ENCODE peak calls at places on chromosomes 4 and X, in four cellular contexts. Y is CD4-positive, CD25-positive, alpha-beta regulatory T cell; A is sigmoid colon; E is lung. N is an unnamed sample.

GRCh38 chr4:20378181-20378580 is 126.5 kb downstream of the SLIT2 start:
- DNase-seq in Y (no peak), A (no peak), E (no peak), N (no peak)

GRCh38 chrX:645024-645376 is 14.4 kb downstream of the SHOX start:
- DNase-seq in Y (no peak), A (no peak), E (no peak), N (no peak)

GRCh38 chrX:135275973-135276372 is 24.1 kb downstream of the ETDA start:
- DNase-seq in Y (no peak), A (no peak), E (no peak), N (no peak)

GRCh38 chr4:134393592-134393991 is 192.0 kb upstream of the PABPC4L start:
- DNase-seq in Y (no peak), A (no peak), E (no peak), N (no peak)

GRCh38 chr4:83618431-83618830 is 82.5 kb downstream of the GPAT3 start:
- DNase-seq in Y (no peak), A (no peak), E (peak), N (peak)

GRCh38 chr4:3828546-3828945 is 62.4 kb downstream of the ADRA2C start:
- DNase-seq in Y (no peak), A (no peak), E (no peak), N (no peak)

GRCh38 chrX:132093239-132093860 is 34.5 kb downstream of the FRMD7 start:
- DNase-seq in Y (no peak), A (no peak), E (no peak), N (no peak)

GRCh38 chrX:19769467-19769866 is 117.9 kb downstream of the SH3KBP1 start:
- DNase-seq in Y (no peak), A (no peak), E (no peak), N (no peak)

GRCh38 chr4:156672924-156673323 is 298.7 kb downstream of the PDGFC start:
- DNase-seq in Y (no peak), A (no peak), E (no peak), N (no peak)

GRCh38 chr4:132001542-132001941 is 1147.6 kb upstream of the PCDH10 start:
- DNase-seq in Y (no peak), A (no peak), E (no peak), N (no peak)

GRCh38 chr4:31917334-31917733 is 1197.2 kb downstream of the PCDH7 start:
- DNase-seq in Y (no peak), A (no peak), E (no peak), N (no peak)

GRCh38 chrX:154981116-154981411 is 41.5 kb downstream of the F8 start:
- DNase-seq in Y (no peak), A (no peak), E (no peak), N (no peak)

GRCh38 chr4:74451214-74451661 is 6.3 kb downstream of the AREG start:
- DNase-seq in Y (no peak), A (no peak), E (no peak), N (no peak)

DNA sequence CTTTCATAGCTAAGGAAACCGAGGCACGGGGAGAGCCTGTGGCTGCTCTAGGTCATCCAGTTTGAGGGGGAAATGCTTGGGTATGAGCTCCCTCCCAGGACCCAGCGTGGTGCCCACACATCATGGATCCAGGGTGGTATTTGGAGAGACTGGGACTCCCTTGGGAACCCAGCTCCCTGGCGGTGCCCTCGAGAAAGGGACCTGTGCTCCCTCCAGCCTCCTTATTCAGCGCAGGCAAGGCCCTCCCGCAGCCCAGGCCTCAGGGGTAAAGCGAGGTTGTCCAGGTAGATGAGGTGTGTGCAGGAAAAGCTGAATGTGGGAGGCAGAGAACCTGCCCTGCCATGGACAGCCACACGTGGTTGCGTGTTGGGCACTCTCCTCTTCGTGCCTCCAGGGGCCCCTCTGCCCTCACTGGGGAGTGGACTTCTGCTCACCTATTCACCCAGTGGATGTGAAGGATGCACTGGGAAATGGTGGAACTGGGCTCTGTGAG is 53.8 kb upstream of the GPR78 start:
- DNase-seq in Y (no peak), A (peak), E (no peak), N (no peak)
- H3K27ac ChIP-seq in Y (no peak), A (no peak), E (no peak), N (no peak)

DNA sequence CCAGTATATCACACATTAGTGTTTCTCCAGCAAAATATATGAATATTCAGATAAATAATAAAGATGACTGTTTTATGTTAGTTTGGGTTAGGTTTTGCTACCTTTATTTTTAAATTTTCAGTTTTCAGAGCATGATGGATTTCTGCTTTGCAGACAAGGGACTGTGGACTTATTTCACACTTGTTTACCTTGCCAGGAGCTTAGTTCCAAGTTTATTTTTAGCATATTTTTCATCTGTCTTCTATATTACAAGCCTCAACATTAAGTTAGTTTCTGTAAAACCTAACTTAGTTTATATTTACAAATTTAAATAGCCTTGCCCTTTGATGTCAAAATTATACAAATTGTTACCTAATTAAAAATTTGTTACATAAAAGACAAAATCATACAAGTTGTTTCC is 163.4 kb downstream of the FBXW7 start:
- DNase-seq in Y (no peak), A (no peak), E (no peak), N (no peak)
- H3K4me3 ChIP-seq in Y (no peak), A (no peak), E (no peak), N (no peak)

GRCh38 chr4:122662701-122663100 is 41.8 kb upstream of the IL21 start:
- DNase-seq in Y (no peak), A (no peak), E (no peak), N (no peak)

GRCh38 chr4:122663814-122664610 is 43.1 kb upstream of the IL21 start:
- DNase-seq in Y (no peak), A (no peak), E (no peak), N (no peak)

GRCh38 chr4:122666527-122667245 is 45.8 kb upstream of the IL21 start:
- DNase-seq in Y (no peak), A (no peak), E (no peak), N (no peak)

GRCh38 chr4:122668241-122668640 is 47.4 kb upstream of the IL21 start:
- DNase-seq in Y (no peak), A (no peak), E (no peak), N (no peak)

GRCh38 chr4:122665148-122665547 is 44.3 kb upstream of the IL21 start:
- DNase-seq in Y (no peak), A (no peak), E (no peak), N (no peak)
- H3K27ac ChIP-seq in Y (no peak), A (peak), E (no peak), N (no peak)

GRCh38 chr4:44145868-44146267 is 302.7 kb downstream of the KCTD8 start:
- DNase-seq in Y (no peak), A (no peak), E (no peak), N (no peak)
- H3K4me3 ChIP-seq in Y (no peak), A (no peak), E (no peak), N (no peak)

GRCh38 chr4:142091085-142091513 is 454.7 kb downstream of the IL15 start:
- DNase-seq in Y (no peak), A (no peak), E (no peak), N (no peak)
- H3K27ac ChIP-seq in Y (no peak), A (peak), E (peak), N (no peak)